ENCODE peak calls at places on chromosome 14, in eight cellular contexts. One of them, this sample, is unnamed.

GRCh38 chr14:90760591-90761316 is 55.5 kb downstream of the TTC7B start:
- DNase-seq in HTR-8/SVneo: peak
- DNase-seq in fibroblast of the aortic adventitia: peak
- DNase-seq in iPS-NIHi11: peak
- DNase-seq in fibroblast of lung: peak
- DNase-seq in amniotic epithelial cell: peak
- DNase-seq in cardiac muscle cell: peak
- DNase-seq in activated CD4-positive, alpha-beta T cell treated with anti-CD3 and anti-CD28 coated beads, Interleukin-2, amount 50 U/mL, for 4 hours: no peak
- DNase-seq in this sample: peak

GRCh38 chr14:38409081-38409705 is 153.3 kb upstream of the CLEC14A start:
- DNase-seq in fibroblast of the aortic adventitia: peak
- DNase-seq in HTR-8/SVneo: no peak
- DNase-seq in activated CD4-positive, alpha-beta T cell treated with anti-CD3 and anti-CD28 coated beads, Interleukin-2, amount 50 U/mL, for 4 hours: no peak
- DNase-seq in iPS-NIHi11: no peak
- DNase-seq in cardiac muscle cell: no peak
- DNase-seq in fibroblast of lung: peak
- DNase-seq in amniotic epithelial cell: no peak
- DNase-seq in this sample: no peak

GRCh38 chr14:53534841-53535240 is 381.7 kb upstream of the DDHD1 start:
- DNase-seq in cardiac muscle cell: no peak
- DNase-seq in fibroblast of the aortic adventitia: no peak
- DNase-seq in activated CD4-positive, alpha-beta T cell treated with anti-CD3 and anti-CD28 coated beads, Interleukin-2, amount 50 U/mL, for 4 hours: no peak
- DNase-seq in HTR-8/SVneo: no peak
- DNase-seq in fibroblast of lung: no peak
- DNase-seq in iPS-NIHi11: no peak
- DNase-seq in amniotic epithelial cell: no peak
- DNase-seq in this sample: no peak

GRCh38 chr14:73245401-73246325 is 8.4 kb downstream of the PAPLN start:
- DNase-seq in cardiac muscle cell: peak
- DNase-seq in amniotic epithelial cell: peak
- DNase-seq in HTR-8/SVneo: peak
- DNase-seq in fibroblast of lung: no peak
- DNase-seq in fibroblast of the aortic adventitia: peak
- DNase-seq in activated CD4-positive, alpha-beta T cell treated with anti-CD3 and anti-CD28 coated beads, Interleukin-2, amount 50 U/mL, for 4 hours: peak
- DNase-seq in iPS-NIHi11: peak
- DNase-seq in this sample: peak

GRCh38 chr14:53391156-53391555 is 238.0 kb upstream of the DDHD1 start:
- DNase-seq in iPS-NIHi11: no peak
- DNase-seq in activated CD4-positive, alpha-beta T cell treated with anti-CD3 and anti-CD28 coated beads, Interleukin-2, amount 50 U/mL, for 4 hours: no peak
- DNase-seq in fibroblast of lung: peak
- DNase-seq in fibroblast of the aortic adventitia: peak
- DNase-seq in HTR-8/SVneo: peak
- DNase-seq in cardiac muscle cell: peak
- DNase-seq in amniotic epithelial cell: peak
- DNase-seq in this sample: no peak

GRCh38 chr14:100537701-100538565 is 49.3 kb downstream of the BEGAIN start:
- DNase-seq in HTR-8/SVneo: no peak
- DNase-seq in iPS-NIHi11: no peak
- DNase-seq in activated CD4-positive, alpha-beta T cell treated with anti-CD3 and anti-CD28 coated beads, Interleukin-2, amount 50 U/mL, for 4 hours: no peak
- DNase-seq in fibroblast of the aortic adventitia: no peak
- DNase-seq in cardiac muscle cell: no peak
- DNase-seq in amniotic epithelial cell: no peak
- DNase-seq in fibroblast of lung: no peak
- DNase-seq in this sample: no peak

GRCh38 chr14:44404021-44404420 is 103.1 kb downstream of the FSCB start:
- DNase-seq in amniotic epithelial cell: no peak
- DNase-seq in iPS-NIHi11: no peak
- DNase-seq in fibroblast of lung: no peak
- DNase-seq in activated CD4-positive, alpha-beta T cell treated with anti-CD3 and anti-CD28 coated beads, Interleukin-2, amount 50 U/mL, for 4 hours: no peak
- DNase-seq in fibroblast of the aortic adventitia: peak
- DNase-seq in HTR-8/SVneo: no peak
- DNase-seq in cardiac muscle cell: peak
- DNase-seq in this sample: no peak

GRCh38 chr14:32073537-32074189 is 3.4 kb upstream of the ARHGAP5 start:
- DNase-seq in amniotic epithelial cell: peak
- DNase-seq in iPS-NIHi11: peak
- DNase-seq in activated CD4-positive, alpha-beta T cell treated with anti-CD3 and anti-CD28 coated beads, Interleukin-2, amount 50 U/mL, for 4 hours: peak
- DNase-seq in fibroblast of the aortic adventitia: peak
- DNase-seq in HTR-8/SVneo: peak
- DNase-seq in cardiac muscle cell: peak
- DNase-seq in fibroblast of lung: peak
- DNase-seq in this sample: peak

GRCh38 chr14:37094502-37094901 is 77.9 kb downstream of the SLC25A21 start:
- DNase-seq in amniotic epithelial cell: no peak
- DNase-seq in iPS-NIHi11: no peak
- DNase-seq in HTR-8/SVneo: no peak
- DNase-seq in cardiac muscle cell: no peak
- DNase-seq in fibroblast of lung: no peak
- DNase-seq in activated CD4-positive, alpha-beta T cell treated with anti-CD3 and anti-CD28 coated beads, Interleukin-2, amount 50 U/mL, for 4 hours: no peak
- DNase-seq in fibroblast of the aortic adventitia: no peak
- DNase-seq in this sample: no peak

GRCh38 chr14:80215081-80215480 is 3.8 kb upstream of the DIO2 start:
- DNase-seq in fibroblast of the aortic adventitia: peak
- DNase-seq in activated CD4-positive, alpha-beta T cell treated with anti-CD3 and anti-CD28 coated beads, Interleukin-2, amount 50 U/mL, for 4 hours: no peak
- DNase-seq in fibroblast of lung: no peak
- DNase-seq in cardiac muscle cell: no peak
- DNase-seq in HTR-8/SVneo: no peak
- DNase-seq in amniotic epithelial cell: peak
- DNase-seq in iPS-NIHi11: no peak
- DNase-seq in this sample: peak

GRCh38 chr14:63200767-63201166 is 3.5 kb upstream of the RHOJ start:
- DNase-seq in cardiac muscle cell: no peak
- DNase-seq in activated CD4-positive, alpha-beta T cell treated with anti-CD3 and anti-CD28 coated beads, Interleukin-2, amount 50 U/mL, for 4 hours: no peak
- DNase-seq in amniotic epithelial cell: no peak
- DNase-seq in fibroblast of the aortic adventitia: no peak
- DNase-seq in iPS-NIHi11: no peak
- DNase-seq in fibroblast of lung: no peak
- DNase-seq in HTR-8/SVneo: no peak
- DNase-seq in this sample: peak

GRCh38 chr14:72730468-72730867 is 163.4 kb downstream of the DPF3 start:
- DNase-seq in cardiac muscle cell: no peak
- DNase-seq in fibroblast of lung: no peak
- DNase-seq in activated CD4-positive, alpha-beta T cell treated with anti-CD3 and anti-CD28 coated beads, Interleukin-2, amount 50 U/mL, for 4 hours: no peak
- DNase-seq in iPS-NIHi11: no peak
- DNase-seq in fibroblast of the aortic adventitia: no peak
- DNase-seq in amniotic epithelial cell: no peak
- DNase-seq in HTR-8/SVneo: no peak
- DNase-seq in this sample: no peak